ENCODE peak calls at places on chromosome 1, in four cellular contexts. T, Y, Z and O are unnamed samples.

GRCh38 chr1:231315887-231316286 is 21.8 kb downstream of the EXOC8 start:
- DNase-seq in Y (no peak), T (peak), Z (no peak), O (no peak)

GRCh38 chr1:159444507-159444906 is 5.0 kb downstream of the OR10J1 start:
- DNase-seq in Z (no peak), Y (no peak), T (no peak), O (no peak)

GRCh38 chr1:234887026-234887910 is 241.4 kb downstream of the TOMM20 start:
- DNase-seq in Z (no peak), T (no peak), Y (no peak), O (no peak)

GRCh38 chr1:207810173-207810572 is 58.3 kb downstream of the CD46 start:
- DNase-seq in Z (no peak), T (no peak), Y (no peak), O (no peak)

GRCh38 chr1:8989821-8990220 is 36.4 kb downstream of the SLC2A7 start:
- DNase-seq in Y (no peak), T (no peak), Z (no peak), O (no peak)

GRCh38 chr1:211352985-211353515 is 26.4 kb downstream of the TRAF5 start:
- DNase-seq in T (no peak), Y (peak), Z (no peak), O (no peak)

GRCh38 chr1:203034422-203035110 is 8.3 kb downstream of the PPFIA4 start:
- DNase-seq in Y (no peak), Z (no peak), T (no peak), O (no peak)

GRCh38 chr1:65084068-65084467 is 63.9 kb upstream of the AK4 start:
- DNase-seq in Y (no peak), Z (no peak), T (no peak), O (no peak)

GRCh38 chr1:19893687-19894086 is 11.5 kb downstream of the OTUD3 start:
- DNase-seq in Z (no peak), Y (no peak), T (no peak), O (no peak)

GRCh38 chr1:245500546-245500945 is 345.8 kb downstream of the KIF26B start:
- DNase-seq in Y (no peak), T (no peak), Z (no peak), O (no peak)

GRCh38 chr1:218395916-218396315 is 50.8 kb downstream of the TGFB2 start:
- DNase-seq in Z (no peak), Y (no peak), T (no peak), O (no peak)

GRCh38 chr1:194067772-194068171 is 881.4 kb upstream of the B3GALT2 start:
- DNase-seq in T (no peak), Y (no peak), Z (no peak), O (no peak)

GRCh38 chr1:178037510-178038253 is 56.2 kb upstream of the RASAL2 start:
- DNase-seq in Z (peak), Y (no peak), T (no peak), O (peak)

GRCh38 chr1:247286134-247286670 is 30.3 kb downstream of the VN1R5 start:
- DNase-seq in T (no peak), Z (no peak), Y (no peak), O (no peak)

GRCh38 chr1:245132771-245133170 is 22.0 kb upstream of the KIF26B start:
- DNase-seq in T (no peak), Z (no peak), Y (no peak), O (no peak)

GRCh38 chr1:20887269-20887668 is 100.2 kb upstream of the HP1BP3 start:
- DNase-seq in Y (no peak), T (no peak), Z (no peak), O (no peak)

GRCh38 chr1:54464477-54465146 is 58.4 kb upstream of the SSBP3 start:
- DNase-seq in Z (no peak), Y (no peak), T (no peak), O (no peak)

GRCh38 chr1:42936309-42937078 is 22.2 kb downstream of the SLC2A1 start:
- DNase-seq in Y (no peak), Z (no peak), T (peak), O (no peak)

GRCh38 chr1:47213230-47213676 is 18.8 kb downstream of the TAL1 start:
- DNase-seq in Z (no peak), T (no peak), Y (no peak), O (no peak)

GRCh38 chr1:196723325-196724185 is 51.1 kb upstream of the CFHR3 start:
- DNase-seq in T (peak), Y (no peak), Z (no peak), O (no peak)

GRCh38 chr1:174433451-174433850 is 14.3 kb upstream of the GPR52 start:
- DNase-seq in Z (no peak), T (no peak), Y (no peak), O (no peak)

GRCh38 chr1:81414417-81415087 is 386.2 kb upstream of the ADGRL2 start:
- DNase-seq in T (no peak), Y (no peak), Z (no peak), O (no peak)

GRCh38 chr1:102790997-102791396 is 317.3 kb downstream of the COL11A1 start:
- DNase-seq in Y (no peak), T (no peak), Z (no peak), O (no peak)

GRCh38 chr1:25148673-25149300 is 83.5 kb downstream of the SYF2 start:
- DNase-seq in T (peak), Y (no peak), Z (no peak), O (no peak)

GRCh38 chr1:156675715-156676311 is 1.4 kb downstream of the NES start:
- DNase-seq in T (peak), Y (no peak), Z (no peak), O (no peak)

GRCh38 chr1:230827081-230827681 is 41.1 kb downstream of the C1orf198 start:
- DNase-seq in Y (no peak), Z (peak), T (no peak), O (peak)

GRCh38 chr1:25487628-25488027 is 55.8 kb upstream of the LDLRAP1 start:
- DNase-seq in Y (no peak), T (no peak), Z (no peak), O (no peak)

GRCh38 chr1:92755541-92756351 is 29.2 kb downstream of the EVI5 start:
- DNase-seq in T (no peak), Y (no peak), Z (peak), O (peak)

GRCh38 chr1:176521211-176521610 is 58.2 kb downstream of the PAPPA2 start:
- DNase-seq in T (no peak), Y (no peak), Z (no peak), O (no peak)

GRCh38 chr1:211133841-211134669 is at the start of gene KCNH1:
- DNase-seq in Y (peak), Z (peak), T (peak), O (peak)

GRCh38 chr1:12618661-12619395 is 818 bp upstream of the DHRS3 start:
- DNase-seq in Y (peak), T (peak), Z (no peak), O (peak)

GRCh38 chr1:10057305-10057704 is 24.5 kb downstream of the UBE4B start:
- DNase-seq in Y (no peak), Z (no peak), T (peak), O (no peak)

GRCh38 chr1:154442006-154442740 is 37.0 kb downstream of the IL6R start:
- DNase-seq in Z (no peak), Y (no peak), T (peak), O (no peak)

GRCh38 chr1:45411510-45411899 is 71.3 kb upstream of the MUTYH start:
- DNase-seq in Z (no peak), Y (no peak), T (no peak), O (no peak)

GRCh38 chr1:156095906-156096508 is 13.7 kb upstream of the MEX3A start:
- DNase-seq in Y (no peak), Z (no peak), T (no peak), O (no peak)

GRCh38 chr1:108141604-108142003 is 58.5 kb downstream of the SLC25A24 start:
- DNase-seq in Y (no peak), Z (no peak), T (no peak), O (no peak)

GRCh38 chr1:31596737-31597097 is 20.4 kb downstream of the TINAGL1 start:
- DNase-seq in T (no peak), Y (no peak), Z (no peak), O (no peak)

GRCh38 chr1:203776636-203777035 is 11.7 kb downstream of the LAX1 start:
- DNase-seq in Z (peak), Y (no peak), T (no peak), O (peak)